ENCODE peak calls at places on chromosomes 12 and 14, in six cellular contexts. U is NB4, A is HepG2, D is testis, T is esophagus muscularis mucosa, H is stomach. C is an unnamed sample.

GRCh38 chr14:85587152-85587697 is 57.3 kb downstream of the FLRT2 start:
- DNase-seq in D (no peak), A (no peak), T (no peak), H (no peak), U (peak; percentile 73), C (no peak)

GRCh38 chr12:116284401-116284800 is 6.9 kb upstream of the MED13L start:
- DNase-seq in U (peak; percentile 98), A (no peak), D (no peak), T (no peak), H (no peak), C (no peak)

GRCh38 chr14:31172084-31172483 is 35.5 kb downstream of the HECTD1 start:
- DNase-seq in H (no peak), T (no peak), A (no peak), D (no peak), U (no peak), C (no peak)

GRCh38 chr12:100141998-100142850 is 450 bp downstream of the BLTP3B start:
- DNase-seq in U (peak; percentile 64), H (peak; percentile 75), A (peak; percentile 72), D (peak; percentile 63), T (no peak), C (peak; percentile 72)

GRCh38 chr14:96304956-96305355 is 48.9 kb downstream of the BDKRB1 start:
- DNase-seq in A (no peak), D (no peak), H (no peak), U (peak; percentile 10), T (no peak), C (peak; percentile 16)

GRCh38 chr14:68365228-68365627 is 427.6 kb downstream of the ZFP36L1 start:
- DNase-seq in T (no peak), U (no peak), A (no peak), H (no peak), D (no peak), C (no peak)

GRCh38 chr14:104680056-104680805 is 9.2 kb upstream of the INF2 start:
- DNase-seq in D (no peak), A (no peak), U (peak; percentile 67), H (peak; percentile 77), T (no peak), C (peak; percentile 90)

GRCh38 chr12:64825143-64826011 is 930 bp downstream of the TBC1D30 start:
- DNase-seq in D (no peak), H (peak; percentile 25), A (no peak), T (peak; percentile 90), U (no peak), C (no peak)

GRCh38 chr12:121158085-121158484 is 25.4 kb downstream of the P2RX7 start:
- DNase-seq in U (no peak), T (no peak), A (no peak), H (no peak), D (no peak), C (no peak)

GRCh38 chr12:52225752-52226151 is 7.3 kb upstream of the KRT7 start:
- DNase-seq in U (no peak), D (no peak), T (no peak), A (no peak), H (no peak), C (no peak)

GRCh38 chr14:57378661-57379060 is 11.7 kb upstream of the NAA30 start:
- DNase-seq in H (no peak), U (no peak), T (no peak), A (no peak), D (no peak), C (no peak)

GRCh38 chr14:80927385-80927989 is 14.1 kb downstream of the CEP128 start:
- DNase-seq in D (no peak), A (no peak), T (no peak), U (peak; percentile 19), H (no peak), C (peak; percentile 3)

GRCh38 chr12:111444706-111445310 is 39.1 kb downstream of the SH2B3 start:
- DNase-seq in D (peak; percentile 60), T (peak; percentile 92), U (peak; percentile 83), H (peak; percentile 59), A (no peak), C (no peak)

GRCh38 chr12:28824193-28824846 is 324.8 kb upstream of the FAR2 start:
- DNase-seq in D (no peak), U (no peak), T (no peak), H (no peak), A (no peak), C (no peak)

GRCh38 chr12:31702047-31702446 is 26.8 kb downstream of the AMN1 start:
- DNase-seq in U (peak; percentile 46), T (no peak), A (no peak), D (no peak), H (no peak), C (peak; percentile 10)

GRCh38 chr14:91229743-91230200 is 14.7 kb downstream of the GPR68 start:
- DNase-seq in U (peak; percentile 95), T (no peak), D (no peak), A (no peak), H (no peak), C (no peak)

GRCh38 chr14:76942288-76942778 is 86.2 kb downstream of the IRF2BPL start:
- DNase-seq in U (no peak), T (no peak), A (no peak), D (no peak), H (no peak), C (no peak)

GRCh38 chr14:80278293-80279037 is 67.2 kb upstream of the DIO2 start:
- DNase-seq in A (no peak), D (no peak), U (no peak), T (no peak), H (peak; percentile 27), C (no peak)

GRCh38 chr12:111748867-111749266 is 17.9 kb upstream of the ALDH2 start:
- DNase-seq in A (no peak), D (no peak), U (no peak), H (no peak), T (no peak), C (no peak)

GRCh38 chr12:8661016-8661415 is 1.6 kb downstream of the MFAP5 start:
- DNase-seq in H (no peak), U (no peak), A (no peak), D (no peak), T (no peak), C (no peak)

GRCh38 chr12:125503128-125503527 is 437.9 kb downstream of the AACS start:
- DNase-seq in U (no peak), T (no peak), H (no peak), A (no peak), D (no peak), C (no peak)

GRCh38 chr12:28202374-28203130 is 12.3 kb downstream of the CCDC91 start:
- DNase-seq in A (peak; percentile 39), T (no peak), H (peak; percentile 35), U (no peak), D (no peak), C (no peak)

DNA sequence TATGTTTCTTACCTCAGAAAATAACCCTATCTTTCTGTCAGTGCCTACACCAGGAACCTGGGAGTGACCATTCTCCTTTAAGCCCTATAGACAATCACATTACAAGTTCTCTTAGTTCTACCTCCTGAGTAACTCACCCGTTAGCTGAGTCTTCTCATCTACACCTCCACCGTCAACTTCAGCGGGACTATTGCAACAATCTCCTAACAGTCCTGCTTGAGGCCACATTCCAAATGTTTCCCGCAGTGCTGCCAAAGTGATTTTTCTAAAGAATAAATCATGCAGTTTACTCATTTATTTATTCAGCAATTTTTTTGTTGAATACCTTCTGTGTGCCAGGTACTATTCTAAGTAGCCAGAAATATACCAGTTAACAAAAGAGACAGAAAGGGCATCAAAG is 285.0 kb upstream of the GRIP1 start:
- DNase-seq in D (no peak), T (no peak), A (no peak), U (no peak), H (no peak), C (no peak)
- TF ChIP-seq POLR2A in D (no peak), T (no peak), A (no peak), U (no peak), H (no peak), C (no peak)

DNA sequence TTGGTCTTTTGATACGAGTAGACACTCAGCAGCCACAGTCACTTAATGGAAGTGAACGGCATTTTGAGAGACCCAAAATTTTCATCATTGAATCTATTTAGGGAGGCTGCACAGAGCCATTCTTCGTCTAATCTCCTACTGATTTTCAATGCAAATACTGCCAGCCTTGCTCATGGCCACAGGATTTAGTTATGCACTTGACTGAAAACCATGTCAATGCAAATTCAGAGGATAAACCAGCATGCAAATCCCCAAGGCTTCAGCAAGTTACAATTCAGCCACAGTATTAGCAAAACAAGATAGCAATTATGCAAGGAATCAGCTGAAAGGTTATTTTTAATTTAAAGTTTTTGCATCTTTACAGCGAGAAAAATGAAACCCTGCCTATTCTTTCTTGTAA is 985.5 kb upstream of the FLRT2 start:
- DNase-seq in A (no peak), U (no peak), H (no peak), T (no peak), D (no peak), C (no peak)
- TF ChIP-seq POLR2A in A (no peak), U (no peak), H (no peak), T (no peak), D (no peak), C (no peak)

DNA sequence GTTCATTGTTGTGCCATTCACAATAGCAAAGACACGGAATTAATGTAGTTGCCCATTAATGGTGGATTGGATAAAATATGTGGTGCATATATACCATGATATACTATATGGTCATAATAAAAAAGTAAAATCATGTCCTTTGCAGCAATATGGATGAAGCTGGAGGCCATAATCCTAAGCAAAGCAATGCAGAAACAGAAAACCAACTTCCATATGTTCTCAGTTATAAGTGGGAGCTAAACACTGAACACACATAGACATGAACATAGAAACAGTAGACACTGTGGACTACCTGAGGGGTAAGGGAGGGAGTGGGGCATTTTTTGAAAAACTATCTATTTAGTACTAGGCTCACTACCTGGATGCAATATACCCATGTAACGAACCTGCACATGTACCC is 3.0 kb upstream of the ERP27 start:
- DNase-seq in A (no peak), D (no peak), U (no peak), H (no peak), T (no peak), C (no peak)
- TF ChIP-seq POLR2A in A (no peak), D (no peak), U (peak; percentile 3), H (no peak), T (no peak), C (no peak)

GRCh38 chr12:2084553-2085296 is 31.9 kb downstream of the CACNA1C start:
- DNase-seq in H (no peak), U (peak; percentile 49), T (no peak), A (no peak), D (no peak), C (no peak)

GRCh38 chr12:2083561-2083960 is 30.8 kb downstream of the CACNA1C start:
- DNase-seq in U (no peak), H (no peak), T (no peak), D (no peak), A (no peak), C (no peak)

GRCh38 chr12:2083008-2083407 is 30.2 kb downstream of the CACNA1C start:
- DNase-seq in H (no peak), D (no peak), T (no peak), U (no peak), A (no peak), C (no peak)

GRCh38 chr12:2080604-2081003 is 27.8 kb downstream of the CACNA1C start:
- DNase-seq in U (no peak), A (no peak), T (no peak), H (no peak), D (no peak), C (no peak)

DNA sequence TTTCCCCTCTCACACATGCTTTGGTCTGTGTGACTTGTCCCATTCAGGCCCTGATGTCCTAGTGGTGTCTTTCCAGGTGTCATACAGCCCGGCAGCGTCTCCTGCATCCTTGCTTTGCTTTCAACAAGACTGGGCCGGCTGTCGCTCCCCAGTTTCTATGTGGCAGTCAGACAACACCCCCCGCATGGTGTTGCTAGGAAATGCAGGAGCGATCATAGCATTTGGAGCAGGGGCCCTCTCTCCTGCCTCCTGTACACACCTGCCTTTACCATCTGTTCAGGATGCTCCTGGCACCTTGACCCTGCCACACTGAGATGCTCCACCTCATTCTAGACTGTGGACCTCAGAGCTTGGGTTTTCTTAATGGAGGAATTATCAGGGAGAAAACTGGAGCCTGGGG is 29.5 kb downstream of the CACNA1C start:
- DNase-seq in H (no peak), U (no peak), A (no peak), T (no peak), D (no peak), C (no peak)
- TF ChIP-seq POLR2A in H (no peak), U (no peak), A (no peak), T (no peak), D (no peak), C (no peak)